ENCODE peak calls at places on chromosomes 1 and 21, in six cellular contexts. B is GM12865, O is keratinocyte, D is colonic mucosa, K is kidney epithelial cell, H is AG09309. E is an unnamed sample.

GRCh38 chr1:22141493-22141892 is 1.4 kb downstream of the WNT4 start:
- DNase-seq in D (no peak), K (no peak), H (no peak), O (no peak), B (no peak), E (no peak)

GRCh38 chr1:228938248-228938891 is 203.1 kb downstream of the RHOU start:
- DNase-seq in H (no peak), D (no peak), B (no peak), O (no peak), K (no peak), E (no peak)

GRCh38 chr21:36429672-36430546 is 44.7 kb downstream of the CHAF1B start:
- DNase-seq in O (peak; percentile 95), D (peak; percentile 32), K (peak; percentile 99), H (peak; percentile 92), B (peak; percentile 88), E (peak; percentile 94)

GRCh38 chr21:33924766-33925100 is 9.1 kb upstream of the ATP5PO start:
- DNase-seq in O (no peak), H (no peak), D (peak; percentile 43), K (no peak), B (no peak), E (no peak)

GRCh38 chr1:39575191-39576015 is 1.2 kb downstream of the PABPC4 start:
- DNase-seq in B (peak; percentile 51), D (peak; percentile 58), O (no peak), H (peak; percentile 21), K (no peak), E (no peak)

GRCh38 chr21:42263591-42264131 is 44.7 kb downstream of the ABCG1 start:
- DNase-seq in D (no peak), B (no peak), O (no peak), H (no peak), K (no peak), E (no peak)

GRCh38 chr1:160953030-160953429 is 1.6 kb downstream of the ITLN2 start:
- DNase-seq in O (no peak), K (no peak), D (no peak), B (no peak), H (no peak), E (no peak)

GRCh38 chr1:19061343-19061742 is 104.9 kb upstream of the IFFO2 start:
- DNase-seq in O (no peak), D (no peak), B (no peak), H (no peak), K (no peak), E (no peak)

GRCh38 chr1:118266436-118266835 is 81.4 kb upstream of the SPAG17 start:
- DNase-seq in H (no peak), B (no peak), O (no peak), D (no peak), K (peak; percentile 42), E (peak; percentile 61)

GRCh38 chr1:241532864-241533263 is 686 bp downstream of the KMO start:
- DNase-seq in H (no peak), K (no peak), B (peak; percentile 82), O (no peak), D (no peak), E (no peak)

GRCh38 chr1:205656236-205656635 is 24.1 kb downstream of the SLC45A3 start:
- DNase-seq in H (no peak), O (no peak), B (no peak), K (no peak), D (no peak), E (no peak)

GRCh38 chr1:113133038-113133437 is 60.0 kb downstream of the LRIG2 start:
- DNase-seq in O (no peak), B (peak; percentile 21), K (no peak), D (no peak), H (no peak), E (no peak)

GRCh38 chr1:37477946-37478345 is 3.6 kb downstream of the ZC3H12A start:
- DNase-seq in H (no peak), K (no peak), O (peak; percentile 30), D (no peak), B (peak; percentile 38), E (no peak)

GRCh38 chr1:90728656-90729257 is 11.7 kb upstream of the BARHL2 start:
- DNase-seq in K (no peak), B (no peak), H (no peak), O (no peak), D (no peak), E (no peak)

GRCh38 chr1:203744008-203744972 is 20.7 kb upstream of the LAX1 start:
- DNase-seq in K (no peak), O (peak; percentile 63), D (peak; percentile 34), H (no peak), B (peak; percentile 75), E (no peak)

DNA sequence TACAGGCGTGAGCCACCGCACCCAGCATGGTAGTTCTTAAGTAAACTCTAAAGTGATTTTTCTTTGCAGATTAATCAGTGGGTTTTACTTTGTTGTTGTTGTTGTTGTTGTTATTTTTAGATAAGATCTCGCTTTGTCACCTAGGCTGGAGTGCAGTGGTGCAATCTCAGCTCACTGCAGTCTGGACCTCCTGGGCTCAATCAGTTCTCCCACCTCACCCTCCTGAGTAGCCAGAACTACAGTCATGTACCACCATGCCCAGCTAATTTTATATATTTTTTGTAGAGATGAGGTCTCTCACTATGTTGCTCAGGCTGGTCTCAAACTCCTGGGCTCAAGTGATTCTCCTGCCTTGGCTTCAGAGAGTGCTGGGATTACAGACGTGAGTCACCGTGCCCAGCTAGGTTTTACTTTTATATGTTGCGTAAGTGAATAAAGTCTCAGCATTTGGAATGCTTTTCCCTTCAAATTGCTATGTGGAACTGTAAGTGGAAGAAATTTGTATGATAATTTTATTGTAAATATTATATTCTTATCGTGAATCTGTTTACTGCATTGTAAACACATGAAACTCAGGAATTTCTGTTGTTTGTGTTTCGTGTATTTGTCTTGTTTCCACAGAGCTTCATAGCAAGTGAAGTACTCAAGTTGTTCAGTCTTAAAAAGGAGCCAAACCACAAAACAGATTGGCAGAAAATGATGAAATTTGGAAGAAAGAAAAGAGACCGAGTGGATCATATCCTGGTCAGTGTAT is 56.2 kb upstream of the QSOX1 start:
- DNase-seq in O (no peak), H (peak; percentile 79), D (no peak), K (no peak), B (no peak), E (no peak)
- H3K4me3 ChIP-seq in O (no peak overlapping the region), H (no peak overlapping the region), D (no peak overlapping the region), K (no peak overlapping the region), B (no peak overlapping the region), E (no peak overlapping the region)

DNA sequence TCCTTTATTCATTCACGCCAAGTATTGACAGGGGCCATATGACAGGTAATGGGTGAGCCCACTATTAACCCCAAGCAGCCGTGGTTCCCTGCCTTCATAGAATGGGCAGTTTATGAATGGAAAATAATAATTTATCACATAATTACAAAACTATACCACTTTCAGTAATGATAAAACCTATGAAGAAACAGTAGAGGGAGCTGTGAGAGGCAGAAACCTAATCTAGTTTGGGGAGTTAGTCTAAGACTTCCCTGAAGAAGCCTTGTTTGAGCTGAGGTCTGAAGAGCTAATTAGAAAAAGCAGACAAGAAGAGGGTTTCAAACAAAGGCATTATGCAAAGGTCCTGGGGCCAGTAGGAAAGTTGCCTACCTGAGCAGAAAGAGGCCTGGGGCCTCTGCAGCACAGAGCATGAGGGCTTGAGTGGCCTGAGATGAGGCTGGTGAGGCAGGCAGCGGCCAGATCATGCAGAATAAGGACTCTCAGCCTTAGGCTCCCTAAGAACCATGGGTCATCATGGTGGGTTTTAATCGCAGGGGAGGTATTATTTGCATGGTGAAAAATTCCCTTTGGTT is 142.8 kb downstream of the ATG4C start:
- DNase-seq in K (no peak), O (no peak), B (no peak), D (no peak), H (no peak), E (no peak)
- TF ChIP-seq CTCF in K (peak; percentile 18), O (no peak), B (no peak), D (no peak), H (peak; percentile 19), E (peak; percentile 51)

GRCh38 chr1:207644852-207645631 is at the start of gene CR1L:
- DNase-seq in H (no peak), D (peak; percentile 77), O (no peak), K (no peak), B (peak; percentile 53), E (no peak)
- H3K4me3 ChIP-seq in H (peak within 1 kb of the TSS; percentile 41), D (peak within 1 kb of the TSS; percentile 35), O (peak within 1 kb of the TSS; percentile 33), K (peak within 1 kb of the TSS; percentile 62), B (no peak within 1 kb of the TSS), E (peak within 1 kb of the TSS; percentile 68)

GRCh38 chr1:34929853-34930701 is 627 bp upstream of the DLGAP3 start:
- DNase-seq in O (no peak), K (no peak), D (no peak), B (no peak), H (no peak), E (no peak)
- TF ChIP-seq CTCF in O (no peak), K (peak; percentile 6), D (no peak), B (no peak), H (no peak), E (no peak)

GRCh38 chr1:20484526-20485462 is 1.2 kb downstream of the CAMK2N1 start:
- DNase-seq in K (no peak), D (peak; percentile 51), O (no peak), H (no peak), B (no peak), E (no peak)
- H3K4me3 ChIP-seq in K (peak overlapping the region; percentile 92), D (peak overlapping the region; percentile 85), O (peak overlapping the region; percentile 78), H (peak overlapping the region; percentile 70), B (no peak overlapping the region), E (peak overlapping the region; percentile 97)

DNA sequence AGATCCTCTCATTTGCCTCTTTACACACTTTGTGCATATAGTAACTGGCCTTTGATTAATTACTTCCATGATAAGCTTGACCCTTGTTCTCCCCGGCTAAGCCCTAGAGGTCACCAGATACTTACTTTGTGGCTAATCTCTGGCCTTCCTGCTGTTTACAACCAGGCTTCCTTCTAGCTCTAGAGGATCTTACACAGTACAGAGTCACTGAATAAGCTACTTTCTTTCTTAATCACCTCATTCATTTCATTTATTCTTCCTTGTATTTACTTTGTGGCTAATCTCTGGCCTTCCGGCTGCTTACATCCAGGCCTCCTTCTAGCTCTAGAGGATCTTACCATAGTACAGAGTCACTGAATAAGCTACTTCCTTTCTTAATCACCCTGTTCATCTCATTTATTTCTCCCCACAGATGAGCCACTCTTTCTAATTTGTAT is 144.3 kb upstream of the C1orf21 start:
- DNase-seq in H (peak; percentile 13), B (peak; percentile 21), K (no peak), O (no peak), D (no peak), E (no peak)
- TF ChIP-seq CTCF in H (no peak), B (peak; percentile 9), K (no peak), O (peak; percentile 41), D (no peak), E (peak; percentile 25)

GRCh38 chr1:24190970-24191570 is 4.0 kb upstream of the IFNLR1 start:
- DNase-seq in D (no peak), O (no peak), B (peak; percentile 95), H (no peak), K (no peak), E (no peak)

GRCh38 chr1:24186993-24187790 is at the start of gene IFNLR1:
- DNase-seq in H (no peak), D (peak; percentile 86), B (peak; percentile 90), K (no peak), O (no peak), E (no peak)

GRCh38 chr1:24191860-24192259 is 4.8 kb upstream of the IFNLR1 start:
- DNase-seq in O (no peak), B (peak; percentile 86), K (no peak), H (no peak), D (no peak), E (peak; percentile 22)

GRCh38 chr1:24186711-24186992 is 437 bp downstream of the IFNLR1 start:
- DNase-seq in O (no peak), B (no peak), K (no peak), H (no peak), D (no peak), E (no peak)

GRCh38 chr1:24189528-24189927 is 2.4 kb upstream of the IFNLR1 start:
- DNase-seq in K (no peak), B (peak; percentile 89), H (no peak), D (no peak), O (no peak), E (no peak)
- H3K4me3 ChIP-seq in K (no peak overlapping the region), B (peak overlapping the region; percentile 24), H (no peak overlapping the region), D (no peak overlapping the region), O (no peak overlapping the region), E (no peak overlapping the region)